ENCODE peak calls at places on chromosome 21, in six cellular contexts. U is osteocyte, C is astrocyte of the hippocampus, E is EH, Q is A549, F is neuronal stem cell. S is an unnamed sample.
A peak's percentile ranks its signal among the peaks of the same experiment; 100 is the strongest.

GRCh38 chr21:37532868-37533780 is 166.6 kb downstream of the DYRK1A start:
- DNase-seq in U (peak; percentile 70), C (peak; percentile 53), E (peak; percentile 40), Q (peak; percentile 35), F (no peak), S (peak; percentile 32)

GRCh38 chr21:36704281-36704957 is 5.5 kb downstream of the SIM2 start:
- DNase-seq in U (peak; percentile 83), C (peak; percentile 13), E (no peak), Q (no peak), F (no peak), S (no peak)

GRCh38 chr21:42218836-42219605 is at the start of gene ABCG1:
- DNase-seq in U (no peak), C (peak; percentile 38), E (no peak), Q (no peak), F (peak; percentile 53), S (peak; percentile 60)

GRCh38 chr21:44940116-44940631 is 345 bp downstream of the SLX9 start:
- DNase-seq in U (no peak), C (no peak), E (peak; percentile 21), Q (no peak), F (no peak), S (no peak)

GRCh38 chr21:14388282-14388681 is 5.3 kb upstream of the HSPA13 start:
- DNase-seq in U (no peak), C (no peak), E (no peak), Q (no peak), F (no peak), S (no peak)

GRCh38 chr21:18832081-18832670 is 428.6 kb upstream of the TMPRSS15 start:
- DNase-seq in U (no peak), C (no peak), E (no peak), Q (no peak), F (no peak), S (no peak)

GRCh38 chr21:39633770-39634181 is 21.0 kb downstream of the B3GALT5 start:
- DNase-seq in U (no peak), C (peak; percentile 93), E (peak; percentile 98), Q (peak; percentile 77), F (no peak), S (peak; percentile 56)

GRCh38 chr21:42574234-42575027 is 60.8 kb downstream of the SLC37A1 start:
- DNase-seq in U (no peak), C (peak; percentile 33), E (peak; percentile 20), Q (no peak), F (no peak), S (no peak)

GRCh38 chr21:23009360-23009759 is 2011.2 kb downstream of the NCAM2 start:
- DNase-seq in U (no peak), C (no peak), E (no peak), Q (no peak), F (no peak), S (no peak)